ENCODE peak calls at places on chromosomes 2 and 18, in four cellular contexts. Y is IMR-90, T is K562, C is HepG2. V is an unnamed sample.

GRCh38 chr2:188897096-188897495 is 77.1 kb upstream of the COL3A1 start:
- DNase-seq in Y (peak; percentile 65), T (no peak), C (no peak), V (no peak)

GRCh38 chr2:37711831-37712230 is 40.4 kb upstream of the CDC42EP3 start:
- DNase-seq in Y (peak; percentile 90), T (no peak), C (no peak), V (no peak)

GRCh38 chr2:64220285-64220684 is 76.1 kb upstream of the PELI1 start:
- DNase-seq in Y (no peak), T (no peak), C (no peak), V (no peak)

GRCh38 chr2:673615-674318 is 3.4 kb downstream of the TMEM18 start:
- DNase-seq in Y (peak; percentile 63), T (no peak), C (no peak), V (no peak)

GRCh38 chr2:127422631-127423475 is 4.6 kb downstream of the PROC start:
- DNase-seq in Y (no peak), T (no peak), C (no peak), V (no peak)

GRCh38 chr2:177733322-177733855 is 339.2 kb downstream of the PDE11A start:
- DNase-seq in Y (no peak), T (no peak), C (no peak), V (no peak)

GRCh38 chr2:219689676-219690628 is 62.5 kb downstream of the SLC4A3 start:
- DNase-seq in Y (peak; percentile 74), T (peak; percentile 79), C (peak; percentile 51), V (peak; percentile 58)

GRCh38 chr18:63088262-63088661 is 231.3 kb downstream of the BCL2 start:
- DNase-seq in Y (no peak), T (no peak), C (no peak), V (no peak)

GRCh38 chr2:111947219-111947618 is 48.8 kb downstream of the MERTK start:
- DNase-seq in Y (no peak), T (no peak), C (no peak), V (no peak)

GRCh38 chr2:236988690-236989639 is 96.7 kb upstream of the COPS8 start:
- DNase-seq in Y (no peak), T (no peak), C (peak; percentile 29), V (no peak)

GRCh38 chr2:41720298-41720697 is 327.5 kb upstream of the PKDCC start:
- DNase-seq in Y (no peak), T (no peak), C (no peak), V (no peak)

GRCh38 chr2:218180728-218181127 is 14.0 kb upstream of the CXCR1 start:
- DNase-seq in Y (no peak), T (peak; percentile 52), C (no peak), V (no peak)

GRCh38 chr2:221589696-221590095 is 17.6 kb upstream of the EPHA4 start:
- DNase-seq in Y (no peak), T (no peak), C (no peak), V (no peak)

GRCh38 chr2:138730497-138731030 is 49.6 kb downstream of the NXPH2 start:
- DNase-seq in Y (no peak), T (no peak), C (no peak), V (no peak)

GRCh38 chr18:702957-703659 is 9.3 kb downstream of the ENOSF1 start:
- DNase-seq in Y (peak; percentile 91), T (no peak), C (peak; percentile 79), V (peak; percentile 24)

GRCh38 chr2:98234763-98235162 is 111.5 kb upstream of the CNGA3 start:
- DNase-seq in Y (no peak), T (no peak), C (no peak), V (no peak)

GRCh38 chr2:155975734-155976133 is 356.8 kb downstream of the NR4A2 start:
- DNase-seq in Y (no peak), T (no peak), C (peak; percentile 91), V (no peak)

GRCh38 chr2:188046437-188046836 is 245.2 kb upstream of the GULP1 start:
- DNase-seq in Y (peak; percentile 55), T (no peak), C (no peak), V (no peak)

GRCh38 chr2:46845542-46846453 is 69.8 kb downstream of the MCFD2 start:
- DNase-seq in Y (no peak), T (no peak), C (no peak), V (no peak)

GRCh38 chr2:46847726-46848421 is 67.7 kb downstream of the MCFD2 start:
- DNase-seq in Y (peak; percentile 90), T (no peak), C (no peak), V (no peak)

GRCh38 chr2:46848446-46848845 is 67.2 kb downstream of the MCFD2 start:
- DNase-seq in Y (no peak), T (no peak), C (no peak), V (no peak)

GRCh38 chr2:46846454-46846990 is 69.1 kb downstream of the MCFD2 start:
- DNase-seq in Y (no peak), T (no peak), C (no peak), V (no peak)

DNA sequence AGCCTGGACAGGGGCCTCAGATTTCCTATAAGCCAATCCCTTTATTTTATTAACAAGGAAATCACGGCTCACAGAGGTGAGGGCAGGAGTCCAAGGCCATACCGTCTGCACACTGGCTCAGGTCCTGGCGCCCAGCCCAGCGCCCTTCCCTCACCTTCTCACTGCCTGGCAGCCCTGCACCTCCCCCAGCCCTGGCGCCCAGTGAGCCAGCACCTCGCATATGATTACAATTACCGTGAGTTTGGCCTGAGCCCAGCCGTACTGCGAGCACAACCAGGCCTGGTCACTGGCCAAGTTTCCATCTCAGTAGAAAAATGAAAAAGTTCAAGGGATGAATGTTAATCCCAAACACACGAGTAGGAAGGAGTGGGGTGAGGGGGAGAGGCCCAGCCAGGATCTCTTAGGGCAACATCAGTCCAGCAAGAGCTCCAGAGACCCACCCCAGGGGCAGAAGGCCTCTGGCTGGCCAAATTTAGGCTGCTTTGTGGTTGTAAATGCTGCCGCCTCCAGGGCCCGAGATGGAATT is 68.4 kb downstream of the MCFD2 start:
- DNase-seq in Y (peak; percentile 96), T (no peak), C (peak; percentile 77), V (peak; percentile 52)
- TF ChIP-seq MAZ in Y (peak; percentile 23), T (no peak), C (no peak), V (no peak)

GRCh38 chr2:33409417-33409955 is 67.0 kb upstream of the RASGRP3 start:
- DNase-seq in Y (no peak), T (no peak), C (no peak), V (no peak)

GRCh38 chr2:33406622-33407021 is 69.8 kb upstream of the RASGRP3 start:
- DNase-seq in Y (no peak), T (no peak), C (no peak), V (peak; percentile 41)

GRCh38 chr2:33408109-33408508 is 68.3 kb upstream of the RASGRP3 start:
- DNase-seq in Y (no peak), T (no peak), C (no peak), V (no peak)

DNA sequence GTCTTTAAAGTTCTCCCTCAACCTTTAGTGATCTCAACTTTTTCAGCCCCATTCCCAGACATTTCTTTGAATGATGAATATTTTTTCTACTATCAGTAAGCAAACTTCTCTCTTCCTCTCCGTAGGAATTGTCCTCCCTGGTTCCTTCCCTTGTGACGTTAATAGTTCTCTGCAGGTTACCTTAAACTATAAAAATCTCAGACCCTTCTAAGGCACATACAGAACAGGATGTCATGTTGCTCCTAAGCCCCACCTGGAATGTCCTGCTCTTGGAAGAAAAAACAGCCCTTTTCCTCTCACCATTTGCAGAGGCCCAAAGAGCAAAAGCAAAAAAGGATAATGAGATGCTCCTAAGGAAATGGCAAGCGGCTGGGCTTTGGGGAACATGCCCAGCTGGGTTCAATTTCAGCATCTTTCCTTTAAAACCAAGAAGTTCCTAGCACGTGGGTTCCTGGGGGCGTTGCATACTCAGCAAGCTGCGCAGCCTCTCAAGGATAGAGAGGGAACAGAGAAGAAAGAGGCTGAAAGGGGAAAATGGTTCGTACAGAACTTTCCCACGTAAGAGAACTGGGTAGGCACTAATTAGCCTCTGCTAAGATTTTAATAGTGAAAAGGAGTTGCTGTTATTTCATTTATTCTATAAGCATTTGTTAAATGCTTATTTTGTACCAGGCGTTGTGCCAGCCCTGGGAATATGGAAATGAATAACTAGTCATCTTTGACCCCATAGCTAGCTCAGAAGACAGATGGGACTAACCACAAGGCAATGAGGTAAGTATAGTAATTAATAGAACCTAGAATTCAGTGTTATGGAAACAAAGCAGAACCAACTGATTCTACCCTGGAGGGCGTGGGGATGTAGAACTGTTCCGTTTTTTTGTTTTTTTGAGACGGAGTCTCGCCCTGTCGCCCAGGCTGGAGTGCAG is 71.0 kb upstream of the RASGRP3 start:
- DNase-seq in Y (peak; percentile 54), T (no peak), C (no peak), V (no peak)
- TF ChIP-seq MAZ in Y (no peak), T (no peak), C (no peak), V (no peak)

GRCh38 chr2:184756885-184757284 is 158.6 kb downstream of the ZNF804A start:
- DNase-seq in Y (peak; percentile 28), T (no peak), C (no peak), V (no peak)
- TF ChIP-seq MAZ in Y (no peak), T (no peak), C (no peak), V (no peak)

DNA sequence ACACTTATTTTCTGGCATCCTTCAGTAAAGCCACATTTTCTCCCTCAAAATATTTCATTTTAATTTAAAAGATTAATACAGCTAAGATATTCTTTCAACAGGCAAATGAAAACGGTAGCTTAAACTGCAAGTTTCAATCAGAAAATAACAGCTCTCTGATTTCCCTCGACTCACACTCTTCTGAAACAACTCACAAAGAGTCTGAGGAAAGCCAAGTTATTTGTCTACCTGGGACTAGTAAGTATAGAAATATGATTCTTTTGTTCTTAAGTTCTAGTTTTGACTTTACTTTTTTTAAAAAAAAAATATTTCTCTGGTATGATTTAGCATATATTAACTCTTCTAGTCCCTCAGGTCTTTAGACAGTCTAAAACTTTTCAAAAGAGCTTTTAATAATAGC is 27.2 kb downstream of the CEP192 start:
- DNase-seq in Y (no peak), T (no peak), C (no peak), V (no peak)
- TF ChIP-seq MAZ in Y (no peak), T (no peak), C (no peak), V (no peak)

GRCh38 chr2:215060851-215061541 is 77.4 kb downstream of the ABCA12 start:
- DNase-seq in Y (no peak), T (no peak), C (no peak), V (no peak)
- TF ChIP-seq MAZ in Y (no peak), T (no peak), C (no peak), V (no peak)

GRCh38 chr2:134446431-134447091 is 192.7 kb downstream of the MGAT5 start:
- DNase-seq in Y (peak; percentile 47), T (no peak), C (no peak), V (no peak)
- TF ChIP-seq MAZ in Y (no peak), T (no peak), C (no peak), V (no peak)

GRCh38 chr18:48191494-48191893 is 217.7 kb downstream of the ZBTB7C start:
- DNase-seq in Y (no peak), T (no peak), C (no peak), V (no peak)
- TF ChIP-seq MAZ in Y (no peak), T (no peak), C (no peak), V (no peak)

DNA sequence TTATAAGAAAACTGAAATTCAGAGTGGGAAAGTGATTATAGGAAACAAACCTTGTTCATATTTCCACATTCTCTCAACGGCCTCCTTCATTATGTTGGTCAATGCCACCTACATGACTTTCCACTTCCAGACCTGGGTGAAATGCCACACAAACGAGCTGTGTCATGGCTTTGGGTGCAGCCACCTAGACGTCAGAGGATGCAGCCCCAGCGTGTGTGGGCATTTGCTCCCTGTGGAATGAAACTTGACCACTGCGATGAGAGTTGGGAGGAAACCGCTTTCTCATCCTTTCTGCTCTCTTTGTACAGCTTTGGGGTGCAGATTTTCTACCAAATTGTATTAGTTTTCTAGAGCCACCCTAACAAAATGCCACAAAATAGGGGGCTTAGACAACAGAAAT is 291.0 kb downstream of the CYRIA start:
- DNase-seq in Y (no peak), T (no peak), C (no peak), V (no peak)
- TF ChIP-seq MAZ in Y (no peak), T (no peak), C (no peak), V (no peak)

GRCh38 chr2:137383391-137383790 is 580.9 kb upstream of the HNMT start:
- DNase-seq in Y (no peak), T (no peak), C (no peak), V (no peak)
- TF ChIP-seq MAZ in Y (no peak), T (no peak), C (no peak), V (no peak)